ENCODE peak calls at places on chromosomes 5 and 9, in eight cellular contexts. Y, B, J, E, V, D, R and Q are unnamed samples. For H3K27me3, the result is how much of the 10 kb centered on the place peaks cover.

GRCh38 chr5:123819818-123820217 is 307.8 kb downstream of the CSNK1G3 start:
- DNase-seq in Y (no peak), B (no peak), J (no peak), E (no peak), V (no peak), D (no peak), R (no peak), Q (no peak)

GRCh38 chr5:1295650-1296037 is 776 bp upstream of the TERT start:
- DNase-seq in Y (no peak), B (no peak), J (no peak), E (no peak), V (no peak), D (no peak), R (no peak), Q (peak)

GRCh38 chr9:16726023-16726422 is 144.4 kb downstream of the BNC2 start:
- DNase-seq in Y (no peak), B (no peak), J (peak), E (peak), V (no peak), D (no peak), R (no peak), Q (no peak)

GRCh38 chr5:14745753-14746152 is 81.2 kb downstream of the OTULIN start:
- DNase-seq in Y (no peak), B (no peak), J (no peak), E (no peak), V (no peak), D (no peak), R (no peak), Q (no peak)

GRCh38 chr9:136748656-136749551 is 579 bp upstream of the LCN6 start:
- DNase-seq in Y (peak), B (no peak), J (peak), E (no peak), V (peak), D (no peak), R (no peak), Q (no peak)

GRCh38 chr9:90774682-90775081 is 26.9 kb upstream of the SYK start:
- DNase-seq in Y (no peak), B (no peak), J (peak), E (no peak), V (no peak), D (no peak), R (no peak), Q (peak)

GRCh38 chr9:34591091-34591910 is 1.8 kb upstream of the CNTFR start:
- DNase-seq in Y (peak), B (peak), J (peak), E (peak), V (peak), D (peak), R (peak), Q (peak)

GRCh38 chr5:139419793-139420192 is 15.9 kb upstream of the SPATA24 start:
- DNase-seq in Y (no peak), B (no peak), J (no peak), E (peak), V (no peak), D (no peak), R (no peak), Q (peak)

GRCh38 chr5:107782770-107783169 is 112.0 kb upstream of the EFNA5 start:
- DNase-seq in Y (no peak), B (no peak), J (no peak), E (no peak), V (no peak), D (no peak), R (no peak), Q (no peak)

GRCh38 chr5:17169507-17169906 is 47.9 kb upstream of the BASP1 start:
- DNase-seq in Y (no peak), B (no peak), J (no peak), E (peak), V (no peak), D (no peak), R (no peak), Q (no peak)

GRCh38 chr9:75146229-75146628 is 57.9 kb downstream of the OSTF1 start:
- DNase-seq in Y (no peak), B (no peak), J (no peak), E (peak), V (no peak), D (no peak), R (no peak), Q (no peak)

GRCh38 chr5:80154749-80155148 is 101.1 kb downstream of the SERINC5 start:
- DNase-seq in Y (no peak), B (no peak), J (no peak), E (no peak), V (no peak), D (no peak), R (no peak), Q (no peak)

GRCh38 chr9:116817762-116818161 is 130.7 kb downstream of the TRIM32 start:
- DNase-seq in Y (no peak), B (no peak), J (no peak), E (no peak), V (no peak), D (no peak), R (no peak), Q (no peak)

GRCh38 chr5:16934669-16935068 is 1.4 kb downstream of the MYO10 start:
- DNase-seq in Y (no peak), B (no peak), J (peak), E (no peak), V (no peak), D (no peak), R (peak), Q (no peak)

GRCh38 chr5:174175869-174176268 is 130.4 kb downstream of the NSG2 start:
- DNase-seq in Y (no peak), B (no peak), J (no peak), E (no peak), V (no peak), D (no peak), R (no peak), Q (no peak)

GRCh38 chr5:61313960-61314681 is 17.9 kb upstream of the ZSWIM6 start:
- DNase-seq in Y (no peak), B (no peak), J (no peak), E (no peak), V (no peak), D (no peak), R (no peak), Q (no peak)

GRCh38 chr9:4490705-4491620 is 695 bp downstream of the SLC1A1 start:
- DNase-seq in Y (no peak), B (peak), J (peak), E (peak), V (peak), D (no peak), R (no peak), Q (no peak)

GRCh38 chr5:53820802-53821171 is 260.3 kb downstream of the NDUFS4 start:
- DNase-seq in Y (no peak), B (no peak), J (no peak), E (no peak), V (no peak), D (no peak), R (no peak), Q (no peak)

GRCh38 chr9:84439253-84439652 is 98.7 kb upstream of the SLC28A3 start:
- DNase-seq in Y (no peak), B (no peak), J (no peak), E (no peak), V (no peak), D (no peak), R (no peak), Q (no peak)

GRCh38 chr5:150783422-150783928 is 4.9 kb downstream of the SMIM3 start:
- DNase-seq in Y (peak), B (peak), J (peak), E (peak), V (peak), D (peak), R (no peak), Q (peak)

GRCh38 chr9:134489621-134490380 is 151.8 kb upstream of the COL5A1 start:
- DNase-seq in Y (no peak), B (no peak), J (no peak), E (no peak), V (no peak), D (no peak), R (no peak), Q (peak)

GRCh38 chr9:88258587-88258986 is 120.3 kb upstream of the SPATA31C2 start:
- DNase-seq in Y (peak), B (no peak), J (peak), E (no peak), V (peak), D (peak), R (no peak), Q (no peak)

GRCh38 chr5:5421149-5421960 is 1.1 kb upstream of the ICE1 start:
- DNase-seq in Y (no peak), B (peak), J (peak), E (peak), V (no peak), D (peak), R (no peak), Q (no peak)

GRCh38 chr5:161190086-161190485 is 338.1 kb upstream of the ATP10B start:
- DNase-seq in Y (no peak), B (no peak), J (no peak), E (no peak), V (no peak), D (no peak), R (no peak), Q (no peak)

GRCh38 chr5:32710859-32711692 is at the start of gene NPR3:
- DNase-seq in Y (no peak), B (no peak), J (peak), E (no peak), V (no peak), D (no peak), R (no peak), Q (no peak)

GRCh38 chr5:43068037-43068436 is 27.9 kb upstream of the ANXA2R start:
- DNase-seq in Y (no peak), B (no peak), J (no peak), E (no peak), V (no peak), D (no peak), R (no peak), Q (no peak)

DNA sequence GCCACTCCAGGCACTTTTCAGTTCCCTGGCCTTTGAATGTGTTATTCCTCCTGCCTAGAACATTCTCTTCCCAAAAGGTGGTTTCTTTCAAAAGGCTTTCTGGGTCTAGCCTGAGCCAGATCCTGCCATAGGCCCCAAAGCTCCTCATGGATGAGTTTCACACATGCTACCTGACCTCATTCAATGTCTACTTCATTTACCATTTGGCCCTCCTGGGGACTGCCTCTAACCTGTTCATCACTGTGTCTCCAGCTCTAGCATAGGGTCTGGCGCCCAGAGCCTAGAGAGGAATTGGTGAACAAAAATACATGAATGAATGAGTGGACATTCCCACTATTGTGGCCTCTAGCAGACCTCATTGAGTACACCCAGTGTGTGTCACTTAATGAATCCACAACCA is 5.4 kb upstream of the P4HA2 start:
- DNase-seq in Y (no peak), B (no peak), J (no peak), E (no peak), V (no peak), D (no peak), R (no peak), Q (no peak)
- H3K27me3 ChIP-seq in Y (under half), B (under half), J (under half), E (under half), V (under half), D (under half), R (under half), Q (under half)

DNA sequence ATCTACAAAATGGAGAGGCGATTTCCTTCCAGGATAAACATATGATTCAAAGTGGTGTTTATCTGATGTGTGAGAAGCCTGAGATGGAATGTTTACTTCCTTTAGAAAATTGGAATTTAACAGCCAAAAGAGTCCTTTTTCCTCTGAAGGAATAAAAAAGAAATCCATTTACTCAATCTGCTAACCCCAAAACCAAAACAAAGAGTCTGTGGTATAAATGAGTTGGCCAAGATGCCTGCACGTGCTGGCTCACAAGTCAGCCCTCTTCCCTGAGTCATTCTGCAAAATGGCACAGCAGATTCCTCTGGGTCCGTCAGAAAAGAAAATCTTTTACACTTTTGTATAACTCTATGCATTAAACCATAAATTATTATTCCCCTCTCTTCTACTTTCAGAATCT is 60.8 kb downstream of the EBF1 start:
- DNase-seq in Y (no peak), B (no peak), J (no peak), E (no peak), V (no peak), D (no peak), R (no peak), Q (no peak)
- H3K27ac ChIP-seq in Y (no peak), B (no peak), J (no peak), E (no peak), V (no peak), D (no peak), R (no peak), Q (no peak)

DNA sequence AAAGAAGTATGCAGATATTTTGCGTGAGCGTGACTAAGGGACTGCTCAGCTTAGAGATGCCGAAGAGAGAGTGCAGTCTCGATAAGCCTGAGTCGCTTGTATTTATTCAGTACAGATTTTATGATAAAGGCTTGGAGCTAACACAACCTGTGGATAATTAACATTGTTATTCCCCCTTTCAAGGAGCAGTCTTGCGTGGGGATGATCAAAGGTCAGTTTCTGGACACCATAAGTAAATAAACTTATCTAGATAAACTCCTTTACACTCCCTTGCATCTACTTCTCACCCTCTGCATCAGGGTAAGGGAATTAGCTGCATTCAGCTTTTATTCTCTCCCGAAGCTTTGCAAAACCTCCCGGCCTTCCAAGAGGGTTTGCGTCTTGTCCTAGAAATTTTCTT is 357.8 kb upstream of the ST8SIA4 start:
- DNase-seq in Y (no peak), B (no peak), J (no peak), E (no peak), V (no peak), D (no peak), R (no peak), Q (no peak)
- H3K4me3 ChIP-seq in Y (no peak), B (no peak), J (no peak), E (no peak), V (no peak), D (no peak), R (no peak), Q (no peak)

GRCh38 chr9:20304001-20304400 is 318.3 kb downstream of the MLLT3 start:
- DNase-seq in Y (no peak), B (no peak), J (no peak), E (no peak), V (no peak), D (no peak), R (no peak), Q (no peak)

GRCh38 chr9:20305457-20305856 is 316.8 kb downstream of the MLLT3 start:
- DNase-seq in Y (no peak), B (no peak), J (no peak), E (no peak), V (no peak), D (no peak), R (no peak), Q (no peak)

GRCh38 chr9:20300430-20301115 is 321.7 kb downstream of the MLLT3 start:
- DNase-seq in Y (no peak), B (no peak), J (no peak), E (no peak), V (no peak), D (no peak), R (no peak), Q (no peak)

GRCh38 chr9:20302229-20302628 is 320.1 kb downstream of the MLLT3 start:
- DNase-seq in Y (no peak), B (no peak), J (no peak), E (no peak), V (no peak), D (no peak), R (no peak), Q (no peak)

GRCh38 chr9:20303066-20303465 is 319.2 kb downstream of the MLLT3 start:
- DNase-seq in Y (no peak), B (no peak), J (no peak), E (no peak), V (no peak), D (no peak), R (no peak), Q (no peak)
- H3K27me3 ChIP-seq in Y (under half), B (under half), J (under half), E (under half), V (under half), D (under half), R (under half), Q (under half)

DNA sequence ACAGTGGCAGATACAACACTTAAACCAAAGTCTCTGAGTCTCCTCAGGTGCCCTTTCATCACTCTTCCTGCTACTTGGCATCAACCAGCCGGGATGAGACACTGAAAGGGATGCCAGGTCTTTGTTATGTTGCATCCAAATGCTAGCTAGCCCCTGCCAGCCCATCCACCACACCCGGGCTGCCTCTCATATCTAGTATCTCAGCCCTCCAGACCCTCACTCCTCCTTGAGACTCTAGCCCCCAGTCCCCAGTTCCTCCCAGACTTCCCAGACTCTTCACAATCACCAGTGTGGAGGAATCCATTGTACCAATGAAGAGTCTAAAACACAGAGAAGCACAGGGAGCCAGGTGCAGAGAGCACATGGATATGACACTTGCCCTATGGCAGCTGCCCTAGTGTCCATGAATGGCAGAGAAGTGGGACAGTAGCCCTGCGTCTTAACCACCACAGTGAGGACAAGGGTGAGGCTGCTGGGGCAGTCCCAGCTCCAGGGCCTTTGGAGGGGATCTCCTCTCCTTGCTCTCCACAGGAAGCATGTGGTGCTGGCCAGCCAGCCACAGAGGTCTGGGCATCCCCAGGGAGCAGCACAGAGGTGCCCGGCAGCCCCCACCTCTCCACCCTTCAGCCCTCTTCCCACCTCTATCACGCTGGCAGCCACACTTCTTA is 21.6 kb downstream of the CSF2 start:
- DNase-seq in Y (no peak), B (no peak), J (no peak), E (no peak), V (no peak), D (no peak), R (no peak), Q (no peak)
- H3K27ac ChIP-seq in Y (no peak), B (no peak), J (no peak), E (no peak), V (no peak), D (no peak), R (no peak), Q (no peak)

GRCh38 chr5:92508271-92508670 is 1072.7 kb downstream of the NR2F1-AS1 start:
- DNase-seq in Y (no peak), B (no peak), J (no peak), E (no peak), V (no peak), D (no peak), R (no peak), Q (no peak)

GRCh38 chr5:92505145-92505544 is 1075.9 kb downstream of the NR2F1-AS1 start:
- DNase-seq in Y (no peak), B (no peak), J (no peak), E (no peak), V (no peak), D (no peak), R (no peak), Q (no peak)

GRCh38 chr5:92500752-92501151 is 1080.3 kb downstream of the NR2F1-AS1 start:
- DNase-seq in Y (no peak), B (no peak), J (no peak), E (no peak), V (no peak), D (no peak), R (no peak), Q (no peak)

GRCh38 chr5:92504346-92504745 is 1076.7 kb downstream of the NR2F1-AS1 start:
- DNase-seq in Y (no peak), B (no peak), J (no peak), E (peak), V (no peak), D (no peak), R (no peak), Q (no peak)

GRCh38 chr5:92505925-92506324 is 1075.1 kb downstream of the NR2F1-AS1 start:
- DNase-seq in Y (no peak), B (no peak), J (no peak), E (no peak), V (no peak), D (no peak), R (no peak), Q (no peak)
- H3K4me3 ChIP-seq in Y (no peak), B (no peak), J (no peak), E (no peak), V (no peak), D (no peak), R (no peak), Q (no peak)

GRCh38 chr5:175443514-175444059 is 395 bp downstream of the DRD1 start:
- DNase-seq in Y (no peak), B (no peak), J (no peak), E (peak), V (no peak), D (no peak), R (no peak), Q (no peak)
- H3K27me3 ChIP-seq in Y (under half), B (under half), J (under half), E (under half), V (under half), D (under half), R (half or more), Q (under half)